ENCODE peak calls at places on chromosomes 13 and 19, in nine cellular contexts. One of them, this sample, is unnamed.

GRCh38 chr19:1611353-1611752 is 6.1 kb upstream of the UQCR11 start:
- DNase-seq in BE2C: no peak
- DNase-seq in thoracic aorta: no peak
- DNase-seq in type B pancreatic cell: no peak
- DNase-seq in MM.1S: no peak
- DNase-seq in SK-N-MC: no peak
- DNase-seq in iPS DF 6.9: no peak
- DNase-seq in psoas muscle: no peak
- DNase-seq in T follicular helper cell: no peak
- DNase-seq in this sample: no peak

GRCh38 chr19:3961007-3961406 is 9.9 kb downstream of the DAPK3 start:
- DNase-seq in type B pancreatic cell: no peak
- DNase-seq in iPS DF 6.9: no peak
- DNase-seq in SK-N-MC: no peak
- DNase-seq in BE2C: no peak
- DNase-seq in T follicular helper cell: no peak
- DNase-seq in thoracic aorta: no peak
- DNase-seq in psoas muscle: no peak
- DNase-seq in MM.1S: no peak
- DNase-seq in this sample: no peak

GRCh38 chr13:66765559-66765958 is 464.6 kb downstream of the PCDH9 start:
- DNase-seq in psoas muscle: no peak
- DNase-seq in iPS DF 6.9: no peak
- DNase-seq in SK-N-MC: no peak
- DNase-seq in BE2C: no peak
- DNase-seq in type B pancreatic cell: no peak
- DNase-seq in thoracic aorta: no peak
- DNase-seq in MM.1S: no peak
- DNase-seq in T follicular helper cell: no peak
- DNase-seq in this sample: no peak

GRCh38 chr13:113655358-113656014 is 2.5 kb downstream of the ATP4B start:
- DNase-seq in type B pancreatic cell: peak; percentile 60
- DNase-seq in MM.1S: no peak
- DNase-seq in SK-N-MC: no peak
- DNase-seq in thoracic aorta: no peak
- DNase-seq in iPS DF 6.9: no peak
- DNase-seq in BE2C: peak; percentile 7
- DNase-seq in psoas muscle: peak; percentile 28
- DNase-seq in T follicular helper cell: no peak
- DNase-seq in this sample: no peak

GRCh38 chr13:76314495-76314894 is 571.7 kb downstream of the KCTD12 start:
- DNase-seq in T follicular helper cell: no peak
- DNase-seq in SK-N-MC: no peak
- DNase-seq in iPS DF 6.9: no peak
- DNase-seq in thoracic aorta: no peak
- DNase-seq in psoas muscle: no peak
- DNase-seq in BE2C: no peak
- DNase-seq in type B pancreatic cell: no peak
- DNase-seq in MM.1S: no peak
- DNase-seq in this sample: no peak

GRCh38 chr19:55119053-55119452 is 1.6 kb upstream of the PPP1R12C start:
- DNase-seq in iPS DF 6.9: no peak
- DNase-seq in T follicular helper cell: peak; percentile 12
- DNase-seq in type B pancreatic cell: no peak
- DNase-seq in BE2C: no peak
- DNase-seq in SK-N-MC: no peak
- DNase-seq in thoracic aorta: no peak
- DNase-seq in MM.1S: no peak
- DNase-seq in psoas muscle: no peak
- DNase-seq in this sample: no peak

GRCh38 chr13:39892731-39893293 is 237.3 kb downstream of the COG6 start:
- DNase-seq in T follicular helper cell: no peak
- DNase-seq in psoas muscle: no peak
- DNase-seq in SK-N-MC: peak; percentile 72
- DNase-seq in MM.1S: no peak
- DNase-seq in thoracic aorta: no peak
- DNase-seq in BE2C: no peak
- DNase-seq in type B pancreatic cell: no peak
- DNase-seq in iPS DF 6.9: no peak
- DNase-seq in this sample: no peak

GRCh38 chr13:66489586-66489985 is 740.5 kb downstream of the PCDH9 start:
- DNase-seq in BE2C: no peak
- DNase-seq in thoracic aorta: no peak
- DNase-seq in psoas muscle: no peak
- DNase-seq in MM.1S: no peak
- DNase-seq in SK-N-MC: no peak
- DNase-seq in type B pancreatic cell: no peak
- DNase-seq in T follicular helper cell: no peak
- DNase-seq in iPS DF 6.9: no peak
- DNase-seq in this sample: no peak

GRCh38 chr13:75255653-75256052 is 226.3 kb downstream of the TBC1D4 start:
- DNase-seq in thoracic aorta: no peak
- DNase-seq in type B pancreatic cell: no peak
- DNase-seq in MM.1S: no peak
- DNase-seq in iPS DF 6.9: no peak
- DNase-seq in T follicular helper cell: no peak
- DNase-seq in SK-N-MC: no peak
- DNase-seq in BE2C: no peak
- DNase-seq in psoas muscle: no peak
- DNase-seq in this sample: no peak

GRCh38 chr19:13938361-13939027 is at the start of gene PODNL1:
- DNase-seq in SK-N-MC: no peak
- DNase-seq in psoas muscle: no peak
- DNase-seq in type B pancreatic cell: no peak
- DNase-seq in BE2C: no peak
- DNase-seq in T follicular helper cell: no peak
- DNase-seq in iPS DF 6.9: no peak
- DNase-seq in thoracic aorta: no peak
- DNase-seq in MM.1S: no peak
- DNase-seq in this sample: no peak

GRCh38 chr13:21060827-21061076 is 634 bp downstream of the LATS2 start:
- DNase-seq in type B pancreatic cell: no peak
- DNase-seq in T follicular helper cell: no peak
- DNase-seq in MM.1S: no peak
- DNase-seq in psoas muscle: peak; percentile 68
- DNase-seq in BE2C: no peak
- DNase-seq in iPS DF 6.9: no peak
- DNase-seq in thoracic aorta: no peak
- DNase-seq in SK-N-MC: no peak
- DNase-seq in this sample: no peak

GRCh38 chr13:34246511-34246910 is 428.6 kb downstream of the RFC3 start:
- DNase-seq in MM.1S: no peak
- DNase-seq in BE2C: no peak
- DNase-seq in iPS DF 6.9: no peak
- DNase-seq in T follicular helper cell: no peak
- DNase-seq in psoas muscle: no peak
- DNase-seq in thoracic aorta: no peak
- DNase-seq in SK-N-MC: no peak
- DNase-seq in type B pancreatic cell: no peak
- DNase-seq in this sample: no peak

GRCh38 chr13:85608255-85608829 is 190.9 kb downstream of the SLITRK6 start:
- DNase-seq in psoas muscle: no peak
- DNase-seq in BE2C: no peak
- DNase-seq in iPS DF 6.9: no peak
- DNase-seq in thoracic aorta: no peak
- DNase-seq in type B pancreatic cell: no peak
- DNase-seq in T follicular helper cell: no peak
- DNase-seq in SK-N-MC: no peak
- DNase-seq in MM.1S: no peak
- DNase-seq in this sample: no peak

GRCh38 chr13:43664700-43665191 is 122.0 kb downstream of the ENOX1 start:
- DNase-seq in thoracic aorta: no peak
- DNase-seq in BE2C: peak; percentile 68
- DNase-seq in MM.1S: peak; percentile 30
- DNase-seq in psoas muscle: no peak
- DNase-seq in iPS DF 6.9: no peak
- DNase-seq in type B pancreatic cell: no peak
- DNase-seq in SK-N-MC: no peak
- DNase-seq in T follicular helper cell: no peak
- DNase-seq in this sample: no peak

GRCh38 chr19:43562698-43563241 is 12.6 kb downstream of the XRCC1 start:
- DNase-seq in type B pancreatic cell: no peak
- DNase-seq in thoracic aorta: peak; percentile 14
- DNase-seq in MM.1S: no peak
- DNase-seq in iPS DF 6.9: no peak
- DNase-seq in T follicular helper cell: peak; percentile 62
- DNase-seq in SK-N-MC: peak; percentile 42
- DNase-seq in BE2C: no peak
- DNase-seq in psoas muscle: peak; percentile 91
- DNase-seq in this sample: peak; percentile 58

GRCh38 chr19:10612515-10613119 is 12.7 kb upstream of the SLC44A2 start:
- DNase-seq in iPS DF 6.9: no peak
- DNase-seq in MM.1S: no peak
- DNase-seq in type B pancreatic cell: no peak
- DNase-seq in thoracic aorta: peak; percentile 66
- DNase-seq in T follicular helper cell: no peak
- DNase-seq in psoas muscle: peak; percentile 92
- DNase-seq in SK-N-MC: no peak
- DNase-seq in BE2C: no peak
- DNase-seq in this sample: no peak

GRCh38 chr13:110705826-110706569 is at the start of gene CARS2:
- DNase-seq in SK-N-MC: peak; percentile 55
- DNase-seq in T follicular helper cell: peak; percentile 88
- DNase-seq in BE2C: peak; percentile 99
- DNase-seq in psoas muscle: peak; percentile 98
- DNase-seq in thoracic aorta: peak; percentile 90
- DNase-seq in type B pancreatic cell: peak; percentile 95
- DNase-seq in MM.1S: peak; percentile 97
- DNase-seq in iPS DF 6.9: peak; percentile 70
- DNase-seq in this sample: peak; percentile 94

GRCh38 chr19:57088125-57088524 is 31.7 kb upstream of the USP29 start:
- DNase-seq in iPS DF 6.9: no peak
- DNase-seq in BE2C: no peak
- DNase-seq in psoas muscle: no peak
- DNase-seq in SK-N-MC: no peak
- DNase-seq in T follicular helper cell: no peak
- DNase-seq in type B pancreatic cell: no peak
- DNase-seq in thoracic aorta: no peak
- DNase-seq in MM.1S: no peak
- DNase-seq in this sample: no peak

GRCh38 chr13:65789815-65790214 is 1440.3 kb downstream of the PCDH9 start:
- DNase-seq in T follicular helper cell: no peak
- DNase-seq in BE2C: no peak
- DNase-seq in MM.1S: no peak
- DNase-seq in type B pancreatic cell: no peak
- DNase-seq in psoas muscle: no peak
- DNase-seq in SK-N-MC: no peak
- DNase-seq in thoracic aorta: no peak
- DNase-seq in iPS DF 6.9: no peak
- DNase-seq in this sample: no peak

GRCh38 chr19:18086590-18087138 is at the start of gene IL12RB1:
- DNase-seq in T follicular helper cell: peak; percentile 33
- DNase-seq in iPS DF 6.9: no peak
- DNase-seq in type B pancreatic cell: no peak
- DNase-seq in MM.1S: peak; percentile 62
- DNase-seq in BE2C: no peak
- DNase-seq in thoracic aorta: no peak
- DNase-seq in psoas muscle: no peak
- DNase-seq in SK-N-MC: no peak
- DNase-seq in this sample: peak; percentile 35

GRCh38 chr19:14563989-14564650 is 7.7 kb downstream of the NDUFB7 start:
- DNase-seq in type B pancreatic cell: no peak
- DNase-seq in iPS DF 6.9: no peak
- DNase-seq in T follicular helper cell: peak; percentile 35
- DNase-seq in psoas muscle: peak; percentile 95
- DNase-seq in SK-N-MC: no peak
- DNase-seq in MM.1S: no peak
- DNase-seq in BE2C: peak; percentile 97
- DNase-seq in thoracic aorta: no peak
- DNase-seq in this sample: no peak

GRCh38 chr19:30074741-30075460 is 132.9 kb downstream of the URI1 start:
- DNase-seq in thoracic aorta: no peak
- DNase-seq in BE2C: no peak
- DNase-seq in type B pancreatic cell: no peak
- DNase-seq in MM.1S: no peak
- DNase-seq in iPS DF 6.9: no peak
- DNase-seq in SK-N-MC: no peak
- DNase-seq in psoas muscle: peak; percentile 35
- DNase-seq in T follicular helper cell: no peak
- DNase-seq in this sample: no peak

GRCh38 chr13:44819245-44819644 is 170.0 kb downstream of the NUFIP1 start:
- DNase-seq in BE2C: no peak
- DNase-seq in type B pancreatic cell: no peak
- DNase-seq in psoas muscle: no peak
- DNase-seq in thoracic aorta: no peak
- DNase-seq in iPS DF 6.9: no peak
- DNase-seq in MM.1S: no peak
- DNase-seq in T follicular helper cell: no peak
- DNase-seq in SK-N-MC: no peak
- DNase-seq in this sample: no peak

GRCh38 chr19:16051254-16052025 is 24.9 kb upstream of the TPM4 start:
- DNase-seq in SK-N-MC: no peak
- DNase-seq in T follicular helper cell: peak; percentile 16
- DNase-seq in thoracic aorta: no peak
- DNase-seq in psoas muscle: no peak
- DNase-seq in BE2C: peak; percentile 58
- DNase-seq in iPS DF 6.9: no peak
- DNase-seq in type B pancreatic cell: no peak
- DNase-seq in MM.1S: peak; percentile 18
- DNase-seq in this sample: no peak

GRCh38 chr19:45117167-45117594 is 24.2 kb downstream of the PPP1R37 start:
- DNase-seq in iPS DF 6.9: no peak
- DNase-seq in thoracic aorta: no peak
- DNase-seq in MM.1S: peak; percentile 85
- DNase-seq in type B pancreatic cell: no peak
- DNase-seq in psoas muscle: no peak
- DNase-seq in BE2C: peak; percentile 38
- DNase-seq in T follicular helper cell: no peak
- DNase-seq in SK-N-MC: no peak
- DNase-seq in this sample: peak; percentile 40

GRCh38 chr19:2544576-2545415 is 68.9 kb downstream of the GADD45B start:
- DNase-seq in SK-N-MC: no peak
- DNase-seq in type B pancreatic cell: no peak
- DNase-seq in T follicular helper cell: no peak
- DNase-seq in psoas muscle: no peak
- DNase-seq in MM.1S: no peak
- DNase-seq in iPS DF 6.9: no peak
- DNase-seq in BE2C: no peak
- DNase-seq in thoracic aorta: no peak
- DNase-seq in this sample: no peak

GRCh38 chr19:56720281-56720680 is 48.7 kb upstream of the ZNF835 start:
- DNase-seq in MM.1S: no peak
- DNase-seq in iPS DF 6.9: no peak
- DNase-seq in psoas muscle: no peak
- DNase-seq in SK-N-MC: no peak
- DNase-seq in T follicular helper cell: no peak
- DNase-seq in type B pancreatic cell: no peak
- DNase-seq in BE2C: no peak
- DNase-seq in thoracic aorta: no peak
- DNase-seq in this sample: no peak

GRCh38 chr13:67557118-67557517 is 327.0 kb upstream of the PCDH9 start:
- DNase-seq in psoas muscle: no peak
- DNase-seq in type B pancreatic cell: no peak
- DNase-seq in SK-N-MC: no peak
- DNase-seq in iPS DF 6.9: no peak
- DNase-seq in BE2C: no peak
- DNase-seq in T follicular helper cell: no peak
- DNase-seq in thoracic aorta: no peak
- DNase-seq in MM.1S: no peak
- DNase-seq in this sample: no peak

GRCh38 chr19:14542721-14543328 is 13.4 kb downstream of the TECR start:
- DNase-seq in iPS DF 6.9: no peak
- DNase-seq in MM.1S: no peak
- DNase-seq in BE2C: no peak
- DNase-seq in psoas muscle: no peak
- DNase-seq in type B pancreatic cell: no peak
- DNase-seq in thoracic aorta: no peak
- DNase-seq in T follicular helper cell: no peak
- DNase-seq in SK-N-MC: peak; percentile 95
- DNase-seq in this sample: no peak